ENCODE peak calls at places on chromosomes 3 and 15, in five cellular contexts. K, Z, T, B and P are unnamed samples.

GRCh38 chr3:72052841-72053409 is 268.0 kb upstream of the PROK2 start:
- DNase-seq in K (no peak), Z (no peak), T (no peak), B (no peak), P (no peak)

GRCh38 chr15:71595846-71596553 is 214.4 kb upstream of the NR2E3 start:
- DNase-seq in K (no peak), Z (no peak), B (no peak), T (no peak), P (peak; percentile 21)

GRCh38 chr3:193942516-193943055 is 193.4 kb upstream of the HES1 start:
- DNase-seq in T (peak; percentile 77), Z (peak; percentile 69), B (no peak), K (peak; percentile 3), P (no peak)

GRCh38 chr3:133576169-133576568 is 2.7 kb downstream of the CDV3 start:
- DNase-seq in T (no peak), Z (no peak), B (no peak), K (no peak), P (no peak)

GRCh38 chr15:50321680-50322079 is 33.3 kb downstream of the GABPB1 start:
- DNase-seq in K (no peak), Z (no peak), B (no peak), T (no peak), P (peak; percentile 25)

GRCh38 chr3:185656321-185656840 is 70.3 kb downstream of the SENP2 start:
- DNase-seq in T (no peak), K (no peak), Z (no peak), B (no peak), P (peak; percentile 99)

GRCh38 chr3:12316721-12317351 is 28.0 kb downstream of the PPARG start:
- DNase-seq in K (peak; percentile 67), Z (peak; percentile 73), B (no peak), T (no peak), P (no peak)

GRCh38 chr3:58566398-58567250 is 10.6 kb downstream of the FAM107A start:
- DNase-seq in B (no peak), Z (no peak), T (no peak), K (no peak), P (no peak)

GRCh38 chr3:59286791-59287531 is 237.1 kb upstream of the CFAP20DC start:
- DNase-seq in T (no peak), K (no peak), Z (no peak), B (no peak), P (peak; percentile 21)

GRCh38 chr3:185075547-185075946 is 77.3 kb downstream of the C3orf70 start:
- DNase-seq in B (no peak), K (no peak), Z (no peak), T (no peak), P (no peak)

GRCh38 chr15:57885435-57885834 is 178.9 kb downstream of the POLR2M start:
- DNase-seq in B (no peak), K (no peak), T (no peak), Z (no peak), P (no peak)

GRCh38 chr15:28110416-28110975 is 11.4 kb upstream of the OCA2 start:
- DNase-seq in T (no peak), Z (no peak), B (no peak), K (no peak), P (no peak)

GRCh38 chr15:40010681-40011080 is 28.3 kb downstream of the SRP14 start:
- DNase-seq in T (no peak), K (no peak), B (no peak), Z (no peak), P (peak; percentile 82)

GRCh38 chr3:25542571-25543039 is 114.5 kb downstream of the RARB start:
- DNase-seq in B (no peak), Z (no peak), T (no peak), K (no peak), P (no peak)

GRCh38 chr15:81314378-81314777 is 9.6 kb downstream of the STARD5 start:
- DNase-seq in B (no peak), T (no peak), K (no peak), Z (no peak), P (no peak)

GRCh38 chr15:42919794-42920280 is 741 bp downstream of the TTBK2 start:
- DNase-seq in Z (peak; percentile 29), B (no peak), K (peak; percentile 17), T (no peak), P (peak; percentile 25)
- TF ChIP-seq MAFK in Z (no peak), B (no peak), K (no peak), T (no peak), P (no peak)

GRCh38 chr3:10556312-10556711 is 50.9 kb upstream of the ATP2B2 start:
- DNase-seq in B (no peak), K (no peak), Z (no peak), T (no peak), P (no peak)
- TF ChIP-seq USF2 in B (no peak), K (no peak), Z (no peak), T (no peak), P (no peak)

GRCh38 chr15:74839526-74840395 is 3.2 kb downstream of the ULK3 start:
- DNase-seq in K (no peak), Z (no peak), B (no peak), T (no peak), P (no peak)
- TF ChIP-seq CTCF in K (no peak), Z (peak; percentile 59), B (peak; percentile 28), T (peak; percentile 34), P (no peak)

GRCh38 chr3:187211532-187212274 is 14.4 kb downstream of the RTP1 start:
- DNase-seq in B (no peak), T (no peak), Z (no peak), K (no peak), P (peak; percentile 38)
- TF ChIP-seq MAFK in B (no peak), T (no peak), Z (no peak), K (no peak), P (no peak)

GRCh38 chr3:190972840-190973270 is 110.4 kb upstream of the GMNC start:
- DNase-seq in Z (no peak), K (no peak), B (no peak), T (no peak), P (no peak)
- TF ChIP-seq USF2 in Z (no peak), K (no peak), B (no peak), T (no peak), P (no peak)

DNA sequence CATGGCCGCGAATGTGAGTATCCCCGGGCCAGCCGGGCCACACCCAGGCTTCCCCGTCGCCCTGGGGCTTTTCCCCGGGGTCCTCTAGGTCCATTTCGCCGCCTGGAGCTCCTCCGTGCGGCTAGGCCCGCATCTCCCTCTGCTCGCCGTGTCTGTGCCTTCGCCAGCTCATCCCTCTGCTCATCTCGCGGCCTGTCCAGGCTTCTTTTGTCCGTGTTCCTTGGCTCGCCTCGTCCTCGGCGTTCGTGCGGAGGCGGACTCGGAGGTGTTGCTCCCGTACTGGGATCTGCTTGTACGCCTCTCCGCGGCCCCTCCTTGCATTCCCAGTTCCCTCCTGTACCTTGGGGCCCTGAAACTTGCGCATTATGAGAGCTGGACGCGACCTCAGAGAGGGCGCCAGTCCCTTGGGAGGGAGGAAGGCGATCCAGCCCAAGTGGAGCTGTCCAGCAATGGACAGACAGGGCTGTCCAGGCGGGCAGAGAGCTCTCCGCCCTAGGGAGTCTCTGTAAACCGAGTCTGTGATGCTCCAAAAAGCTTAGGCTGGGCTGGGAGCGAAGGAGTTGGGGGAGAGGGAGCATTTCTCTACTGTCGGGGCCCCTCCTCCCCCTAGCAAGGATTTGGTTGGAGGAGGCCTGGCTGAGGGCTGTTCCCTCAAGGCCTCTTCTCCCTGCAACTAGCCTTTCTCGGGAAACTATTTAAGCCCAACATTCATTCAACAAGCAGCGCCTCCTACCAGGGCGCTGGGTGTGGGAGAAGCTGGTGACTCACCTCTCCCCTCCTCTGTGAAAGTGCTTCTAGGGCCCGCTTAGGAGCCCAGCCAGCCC is 553 bp downstream of the TMEM43 start:
- DNase-seq in T (peak; percentile 67), K (peak; percentile 83), Z (peak; percentile 72), B (no peak), P (peak; percentile 94)
- TF ChIP-seq CTCF in T (peak; percentile 23), K (no peak), Z (peak; percentile 28), B (peak; percentile 6), P (peak; percentile 31)